ENCODE peak calls at places on chromosomes 12 and 14, in five cellular contexts. C, L, J, Z and F are unnamed samples.

GRCh38 chr12:124297389-124297788 is 2.5 kb downstream of the RFLNA start:
- DNase-seq in Z (no peak), J (no peak), L (no peak), C (no peak), F (no peak)

GRCh38 chr14:70714055-70714550 is 72.4 kb downstream of the TTC9 start:
- DNase-seq in L (peak; percentile 44), Z (peak; percentile 57), C (peak; percentile 49), J (peak; percentile 50), F (peak; percentile 54)

GRCh38 chr12:89203144-89203543 is 149.2 kb downstream of the DUSP6 start:
- DNase-seq in C (no peak), J (no peak), L (no peak), Z (no peak), F (no peak)

GRCh38 chr14:55832122-55832911 is 252.3 kb downstream of the KTN1 start:
- DNase-seq in L (no peak), C (no peak), Z (peak; percentile 81), J (no peak), F (no peak)

GRCh38 chr12:128336506-128336905 is 69.5 kb downstream of the TMEM132C start:
- DNase-seq in C (no peak), J (no peak), Z (no peak), L (no peak), F (no peak)

GRCh38 chr14:94690486-94690885 is 78.3 kb downstream of the SERPINA3 start:
- DNase-seq in C (no peak), L (no peak), J (no peak), Z (no peak), F (no peak)

GRCh38 chr14:67166450-67166853 is 22.8 kb upstream of the GARIN2 start:
- DNase-seq in J (no peak), L (peak; percentile 28), C (peak; percentile 44), Z (no peak), F (peak; percentile 27)

GRCh38 chr14:85399196-85399595 is 130.7 kb upstream of the FLRT2 start:
- DNase-seq in J (no peak), L (no peak), C (no peak), Z (no peak), F (no peak)

GRCh38 chr12:105476616-105477015 is 146.1 kb downstream of the C12orf75 start:
- DNase-seq in L (no peak), Z (no peak), C (no peak), J (peak; percentile 28), F (no peak)

GRCh38 chr12:101021911-101022388 is 188.1 kb downstream of the SLC5A8 start:
- DNase-seq in Z (peak; percentile 5), C (no peak), J (no peak), L (no peak), F (no peak)

GRCh38 chr12:104182144-104182543 is 33.4 kb upstream of the TXNRD1 start:
- DNase-seq in Z (no peak), C (no peak), L (no peak), J (no peak), F (no peak)

GRCh38 chr12:45648070-45648469 is 81.4 kb upstream of the ARID2 start:
- DNase-seq in L (no peak), Z (peak; percentile 6), J (no peak), C (no peak), F (no peak)

GRCh38 chr12:104358353-104359003 is 54.9 kb downstream of the EID3 start:
- DNase-seq in C (peak; percentile 78), Z (peak; percentile 41), L (peak; percentile 69), J (peak; percentile 44), F (peak; percentile 71)

GRCh38 chr12:127928178-127928577 is 338.8 kb upstream of the TMEM132C start:
- DNase-seq in C (no peak), L (no peak), J (no peak), Z (no peak), F (no peak)

GRCh38 chr12:132495165-132495544 is 5.2 kb downstream of the FBRSL1 start:
- DNase-seq in C (no peak), L (no peak), J (no peak), Z (no peak), F (no peak)

GRCh38 chr12:4251228-4251891 is 22.2 kb upstream of the CCND2 start:
- DNase-seq in Z (no peak), L (no peak), J (no peak), C (no peak), F (no peak)

GRCh38 chr12:120121766-120122293 is 5.3 kb upstream of the RAB35 start:
- DNase-seq in C (no peak), L (no peak), J (peak; percentile 88), Z (peak; percentile 81), F (no peak)

GRCh38 chr12:24954261-24954660 is 5.4 kb upstream of the BCAT1 start:
- DNase-seq in C (peak; percentile 29), L (no peak), Z (no peak), J (no peak), F (no peak)

GRCh38 chr14:60665178-60665555 is 15.9 kb upstream of the SIX1 start:
- DNase-seq in L (no peak), C (no peak), Z (peak; percentile 74), J (no peak), F (no peak)

GRCh38 chr12:111293266-111294009 is 75.5 kb downstream of the PHETA1 start:
- DNase-seq in J (no peak), L (no peak), C (no peak), Z (no peak), F (no peak)

GRCh38 chr12:6361834-6362233 is 13.5 kb downstream of the SCNN1A start:
- DNase-seq in J (no peak), Z (no peak), L (no peak), C (no peak), F (no peak)

GRCh38 chr12:104165801-104166200 is 27.8 kb upstream of the NFYB start:
- DNase-seq in J (no peak), Z (no peak), L (no peak), C (no peak), F (no peak)

GRCh38 chr14:95225251-95225887 is 68.0 kb upstream of the DICER1 start:
- DNase-seq in C (no peak), Z (no peak), L (no peak), J (no peak), F (no peak)

GRCh38 chr12:118238888-118239287 is 103.0 kb downstream of the PEBP1 start:
- DNase-seq in Z (no peak), L (no peak), J (peak; percentile 43), C (no peak), F (no peak)

GRCh38 chr12:15322164-15323054 is at the start of gene PTPRO:
- DNase-seq in Z (no peak), L (peak; percentile 70), J (no peak), C (no peak), F (peak; percentile 48)

GRCh38 chr14:88995437-88996198 is 171.2 kb downstream of the TTC8 start:
- DNase-seq in J (no peak), Z (no peak), C (no peak), L (no peak), F (no peak)

GRCh38 chr14:80425686-80426085 is 214.4 kb upstream of the DIO2 start:
- DNase-seq in Z (no peak), J (no peak), C (no peak), L (no peak), F (no peak)

GRCh38 chr12:24839268-24839791 is 109.6 kb downstream of the BCAT1 start:
- DNase-seq in C (no peak), J (peak; percentile 99), L (no peak), Z (no peak), F (no peak)

GRCh38 chr12:132201391-132202120 is 57.3 kb downstream of the NOC4L start:
- DNase-seq in J (no peak), Z (no peak), C (no peak), L (no peak), F (no peak)

DNA sequence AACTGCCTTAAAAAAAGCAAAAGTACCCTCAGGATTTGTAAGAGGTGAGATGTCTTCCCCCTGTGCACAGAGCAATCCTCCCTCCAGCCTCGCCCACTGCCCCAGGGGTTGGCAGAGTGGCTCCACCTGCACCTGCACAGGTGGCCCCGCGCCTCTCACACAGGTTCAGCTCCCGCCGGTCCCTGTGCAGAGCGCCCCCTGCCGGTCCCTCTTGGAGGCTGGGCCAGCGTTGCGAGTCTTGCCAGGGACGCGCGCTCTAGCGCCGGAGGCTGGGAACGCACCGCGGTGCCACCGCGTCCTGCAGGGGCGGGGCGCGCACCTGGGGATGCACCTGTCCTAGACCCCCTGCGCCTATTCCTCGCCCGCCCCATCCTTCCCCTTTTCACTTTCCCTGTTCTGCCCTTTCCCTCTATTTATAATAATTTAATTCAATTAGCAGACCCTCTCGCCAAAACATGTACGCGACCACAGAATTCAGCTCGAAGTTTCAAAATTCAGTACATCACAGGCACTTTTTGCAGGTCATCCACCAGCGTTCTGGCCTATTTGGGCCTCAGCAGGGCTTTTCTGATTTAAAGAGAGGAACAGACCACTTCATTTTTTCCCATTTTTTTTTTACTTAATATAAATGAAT is 618.6 kb downstream of the AACS start:
- DNase-seq in C (peak; percentile 6), Z (peak; percentile 31), J (no peak), L (peak; percentile 98), F (no peak)
- TF ChIP-seq SP1 in C (no peak), Z (no peak), J (no peak), L (no peak), F (no peak)

DNA sequence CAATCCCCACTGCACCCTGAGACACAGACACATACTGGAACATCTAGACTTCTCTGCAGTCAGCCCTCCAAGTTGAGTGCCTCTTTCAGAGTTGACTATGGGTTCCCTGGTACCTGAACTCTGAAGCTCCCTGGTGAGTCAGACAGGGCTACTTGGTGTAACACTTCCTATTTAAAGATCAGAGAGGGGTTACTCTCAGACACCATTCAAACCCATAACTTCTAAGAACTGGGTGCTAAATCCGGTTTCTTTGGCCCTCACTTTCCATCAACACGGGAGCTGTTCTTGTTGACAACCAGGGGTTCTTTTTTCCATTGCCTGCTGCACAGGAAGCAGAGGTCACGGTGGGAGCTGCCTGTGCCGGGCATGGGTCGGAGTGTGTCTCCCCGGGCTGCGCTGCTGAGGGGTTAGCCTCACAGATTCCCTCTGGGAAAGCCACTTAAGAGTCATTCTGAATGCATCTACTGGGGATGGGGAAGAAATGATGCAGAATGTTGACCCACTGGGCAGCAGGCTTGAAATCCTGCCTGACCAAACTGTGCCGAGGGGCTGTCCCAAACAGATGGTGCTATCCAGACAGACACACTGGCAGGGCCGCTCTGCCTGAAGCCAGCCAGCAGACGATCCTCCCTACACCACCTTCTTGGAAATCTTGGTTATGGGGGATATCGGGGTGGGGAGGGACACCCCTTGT is 74.1 kb downstream of the PITPNM2 start:
- DNase-seq in C (no peak), L (no peak), Z (no peak), J (no peak), F (no peak)
- TF ChIP-seq SP1 in C (no peak), L (no peak), Z (no peak), J (no peak), F (no peak)

DNA sequence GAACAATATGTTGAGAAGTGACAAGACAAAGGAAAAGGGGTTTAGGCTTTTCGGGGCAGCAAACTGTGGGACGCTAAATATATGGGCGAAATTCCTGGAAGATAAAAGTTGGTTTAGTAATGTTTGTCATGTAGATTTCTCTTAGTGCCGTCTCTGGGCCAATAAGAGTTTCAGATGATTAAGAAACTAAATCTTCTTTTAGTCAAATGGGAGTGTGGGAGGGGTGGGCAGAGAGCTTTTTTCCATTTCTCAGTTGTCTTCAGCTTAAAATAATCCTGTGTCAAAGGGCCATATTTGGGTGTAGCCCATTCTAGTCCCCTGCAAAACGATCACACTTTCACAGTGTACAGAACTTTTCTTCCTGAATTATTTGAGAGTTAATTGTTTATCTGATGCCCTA is 41.6 kb upstream of the FUT8 start:
- DNase-seq in J (no peak), L (no peak), Z (no peak), C (no peak), F (no peak)
- TF ChIP-seq SP1 in J (no peak), L (no peak), Z (no peak), C (no peak), F (no peak)

DNA sequence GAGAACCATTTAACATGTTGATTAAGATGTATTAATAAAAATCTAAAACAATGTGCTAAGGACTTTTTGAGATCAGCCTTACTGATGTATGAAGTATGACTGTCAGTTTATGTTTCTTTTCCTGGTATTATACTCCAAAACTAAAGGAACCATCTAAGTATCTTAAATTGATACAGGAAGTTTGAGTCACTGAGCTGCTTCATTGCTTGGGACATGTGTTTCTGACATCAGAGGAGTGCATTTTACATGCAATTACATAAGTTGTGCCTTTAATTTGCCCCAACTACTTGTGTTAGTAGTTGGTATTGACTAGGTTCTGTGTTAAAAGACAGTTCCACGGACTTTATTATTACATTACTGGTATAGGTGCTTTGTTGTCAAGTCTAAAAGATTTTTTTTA is 50.9 kb downstream of the PROX2 start:
- DNase-seq in Z (no peak), L (no peak), J (no peak), C (no peak), F (no peak)
- TF ChIP-seq SP1 in Z (no peak), L (no peak), J (no peak), C (no peak), F (no peak)